ENCODE peak calls at places on chromosomes 16 and 17, in eight cellular contexts. One of them, this sample, is unnamed.

GRCh38 chr17:17993852-17994251 is 21.2 kb downstream of the DRC3 start:
- DNase-seq in uterus: no peak
- DNase-seq in CD8-positive, alpha-beta T cell: no peak
- DNase-seq in retinal pigment epithelial cell: no peak
- DNase-seq in astrocyte of the spinal cord: no peak
- DNase-seq in tibial nerve: no peak
- DNase-seq in cardiac muscle cell: no peak
- DNase-seq in kidney epithelial cell: no peak
- DNase-seq in this sample: no peak

GRCh38 chr17:81057079-81057730 is 22.3 kb downstream of the BAIAP2 start:
- DNase-seq in uterus: peak; percentile 75
- DNase-seq in CD8-positive, alpha-beta T cell: no peak
- DNase-seq in retinal pigment epithelial cell: peak; percentile 93
- DNase-seq in astrocyte of the spinal cord: peak; percentile 38
- DNase-seq in tibial nerve: peak; percentile 76
- DNase-seq in cardiac muscle cell: peak; percentile 61
- DNase-seq in kidney epithelial cell: no peak
- DNase-seq in this sample: peak; percentile 51

GRCh38 chr17:46273541-46274236 is 21.2 kb upstream of the LRRC37A start:
- DNase-seq in uterus: no peak
- DNase-seq in CD8-positive, alpha-beta T cell: no peak
- DNase-seq in retinal pigment epithelial cell: no peak
- DNase-seq in astrocyte of the spinal cord: no peak
- DNase-seq in tibial nerve: no peak
- DNase-seq in cardiac muscle cell: no peak
- DNase-seq in kidney epithelial cell: no peak
- DNase-seq in this sample: no peak

GRCh38 chr17:49104511-49105074 is 28.0 kb upstream of the B4GALNT2 start:
- DNase-seq in uterus: no peak
- DNase-seq in CD8-positive, alpha-beta T cell: no peak
- DNase-seq in retinal pigment epithelial cell: no peak
- DNase-seq in astrocyte of the spinal cord: no peak
- DNase-seq in tibial nerve: no peak
- DNase-seq in cardiac muscle cell: no peak
- DNase-seq in kidney epithelial cell: no peak
- DNase-seq in this sample: peak; percentile 55

GRCh38 chr16:57446530-57447141 is 549 bp downstream of the CIAPIN1 start:
- DNase-seq in uterus: peak; percentile 31
- DNase-seq in CD8-positive, alpha-beta T cell: no peak
- DNase-seq in retinal pigment epithelial cell: no peak
- DNase-seq in astrocyte of the spinal cord: peak; percentile 23
- DNase-seq in tibial nerve: no peak
- DNase-seq in cardiac muscle cell: no peak
- DNase-seq in kidney epithelial cell: no peak
- DNase-seq in this sample: peak; percentile 41

GRCh38 chr16:52584354-52584840 is 37.5 kb upstream of the TOX3 start:
- DNase-seq in uterus: no peak
- DNase-seq in CD8-positive, alpha-beta T cell: no peak
- DNase-seq in retinal pigment epithelial cell: no peak
- DNase-seq in astrocyte of the spinal cord: no peak
- DNase-seq in tibial nerve: no peak
- DNase-seq in cardiac muscle cell: no peak
- DNase-seq in kidney epithelial cell: no peak
- DNase-seq in this sample: no peak

GRCh38 chr17:9401434-9401833 is 174.2 kb downstream of the STX8 start:
- DNase-seq in uterus: no peak
- DNase-seq in CD8-positive, alpha-beta T cell: no peak
- DNase-seq in retinal pigment epithelial cell: peak; percentile 15
- DNase-seq in astrocyte of the spinal cord: peak; percentile 69
- DNase-seq in tibial nerve: no peak
- DNase-seq in cardiac muscle cell: peak; percentile 71
- DNase-seq in kidney epithelial cell: peak; percentile 56
- DNase-seq in this sample: peak; percentile 45

GRCh38 chr16:22424161-22424937 is 49.9 kb upstream of the CDR2 start:
- DNase-seq in uterus: peak; percentile 39
- DNase-seq in CD8-positive, alpha-beta T cell: no peak
- DNase-seq in retinal pigment epithelial cell: no peak
- DNase-seq in astrocyte of the spinal cord: no peak
- DNase-seq in tibial nerve: peak; percentile 20
- DNase-seq in cardiac muscle cell: no peak
- DNase-seq in kidney epithelial cell: no peak
- DNase-seq in this sample: peak; percentile 12

GRCh38 chr17:73308017-73308823 is 3.6 kb downstream of the CDC42EP4 start:
- DNase-seq in uterus: peak; percentile 96
- DNase-seq in CD8-positive, alpha-beta T cell: no peak
- DNase-seq in retinal pigment epithelial cell: peak; percentile 86
- DNase-seq in astrocyte of the spinal cord: peak; percentile 76
- DNase-seq in tibial nerve: peak; percentile 56
- DNase-seq in cardiac muscle cell: peak; percentile 27
- DNase-seq in kidney epithelial cell: peak; percentile 51
- DNase-seq in this sample: peak; percentile 97

GRCh38 chr16:23319861-23320615 is 17.9 kb downstream of the SCNN1B start:
- DNase-seq in uterus: no peak
- DNase-seq in CD8-positive, alpha-beta T cell: no peak
- DNase-seq in retinal pigment epithelial cell: no peak
- DNase-seq in astrocyte of the spinal cord: no peak
- DNase-seq in tibial nerve: no peak
- DNase-seq in cardiac muscle cell: no peak
- DNase-seq in kidney epithelial cell: no peak
- DNase-seq in this sample: no peak

GRCh38 chr16:9079430-9079812 is 12.0 kb upstream of the HAPSTR1 start:
- DNase-seq in uterus: no peak
- DNase-seq in CD8-positive, alpha-beta T cell: no peak
- DNase-seq in retinal pigment epithelial cell: no peak
- DNase-seq in astrocyte of the spinal cord: no peak
- DNase-seq in tibial nerve: no peak
- DNase-seq in cardiac muscle cell: no peak
- DNase-seq in kidney epithelial cell: no peak
- DNase-seq in this sample: no peak

GRCh38 chr17:40598928-40599627 is 33.8 kb upstream of the CCR7 start:
- DNase-seq in uterus: peak; percentile 58
- DNase-seq in CD8-positive, alpha-beta T cell: peak; percentile 48
- DNase-seq in retinal pigment epithelial cell: no peak
- DNase-seq in astrocyte of the spinal cord: peak; percentile 25
- DNase-seq in tibial nerve: peak; percentile 47
- DNase-seq in cardiac muscle cell: no peak
- DNase-seq in kidney epithelial cell: no peak
- DNase-seq in this sample: peak; percentile 87

GRCh38 chr17:73952498-73953205 is 250.8 kb upstream of the RPL38 start:
- DNase-seq in uterus: no peak
- DNase-seq in CD8-positive, alpha-beta T cell: peak; percentile 11
- DNase-seq in retinal pigment epithelial cell: no peak
- DNase-seq in astrocyte of the spinal cord: no peak
- DNase-seq in tibial nerve: no peak
- DNase-seq in cardiac muscle cell: peak; percentile 75
- DNase-seq in kidney epithelial cell: no peak
- DNase-seq in this sample: no peak

GRCh38 chr17:81365148-81365600 is 30.1 kb upstream of the BAHCC1 start:
- DNase-seq in uterus: peak; percentile 70
- DNase-seq in CD8-positive, alpha-beta T cell: no peak
- DNase-seq in retinal pigment epithelial cell: peak; percentile 89
- DNase-seq in astrocyte of the spinal cord: peak; percentile 79
- DNase-seq in tibial nerve: no peak
- DNase-seq in cardiac muscle cell: peak; percentile 81
- DNase-seq in kidney epithelial cell: no peak
- DNase-seq in this sample: peak; percentile 69

GRCh38 chr17:71176315-71176714 is 944.5 kb upstream of the SOX9 start:
- DNase-seq in uterus: no peak
- DNase-seq in CD8-positive, alpha-beta T cell: no peak
- DNase-seq in retinal pigment epithelial cell: peak; percentile 76
- DNase-seq in astrocyte of the spinal cord: no peak
- DNase-seq in tibial nerve: no peak
- DNase-seq in cardiac muscle cell: no peak
- DNase-seq in kidney epithelial cell: no peak
- DNase-seq in this sample: no peak

GRCh38 chr16:68902376-68903345 is 59.3 kb downstream of the TANGO6 start:
- DNase-seq in uterus: no peak
- DNase-seq in CD8-positive, alpha-beta T cell: no peak
- DNase-seq in retinal pigment epithelial cell: peak; percentile 28
- DNase-seq in astrocyte of the spinal cord: peak; percentile 69
- DNase-seq in tibial nerve: no peak
- DNase-seq in cardiac muscle cell: peak; percentile 79
- DNase-seq in kidney epithelial cell: peak; percentile 12
- DNase-seq in this sample: peak; percentile 72

GRCh38 chr17:47957591-47958490 is at the start of gene PRR15L:
- DNase-seq in uterus: no peak
- DNase-seq in CD8-positive, alpha-beta T cell: no peak
- DNase-seq in retinal pigment epithelial cell: no peak
- DNase-seq in astrocyte of the spinal cord: no peak
- DNase-seq in tibial nerve: no peak
- DNase-seq in cardiac muscle cell: no peak
- DNase-seq in kidney epithelial cell: no peak
- DNase-seq in this sample: no peak

GRCh38 chr16:180101-180920 is at the start of gene HBQ1:
- DNase-seq in uterus: no peak
- DNase-seq in CD8-positive, alpha-beta T cell: peak; percentile 23
- DNase-seq in retinal pigment epithelial cell: no peak
- DNase-seq in astrocyte of the spinal cord: peak; percentile 11
- DNase-seq in tibial nerve: no peak
- DNase-seq in cardiac muscle cell: peak; percentile 82
- DNase-seq in kidney epithelial cell: no peak
- DNase-seq in this sample: peak; percentile 29

GRCh38 chr16:88700636-88701482 is 5.3 kb downstream of the RNF166 start:
- DNase-seq in uterus: peak; percentile 81
- DNase-seq in CD8-positive, alpha-beta T cell: peak; percentile 93
- DNase-seq in retinal pigment epithelial cell: peak; percentile 39
- DNase-seq in astrocyte of the spinal cord: peak; percentile 91
- DNase-seq in tibial nerve: peak; percentile 74
- DNase-seq in cardiac muscle cell: no peak
- DNase-seq in kidney epithelial cell: peak; percentile 56
- DNase-seq in this sample: peak; percentile 89
- H3K4me3 ChIP-seq in uterus: no peak overlapping the region
- H3K4me3 ChIP-seq in CD8-positive, alpha-beta T cell: peak overlapping the region; percentile 95
- H3K4me3 ChIP-seq in retinal pigment epithelial cell: no peak overlapping the region
- H3K4me3 ChIP-seq in astrocyte of the spinal cord: no peak overlapping the region
- H3K4me3 ChIP-seq in tibial nerve: peak overlapping the region; percentile 18
- H3K4me3 ChIP-seq in cardiac muscle cell: no peak overlapping the region
- H3K4me3 ChIP-seq in kidney epithelial cell: no peak overlapping the region
- H3K4me3 ChIP-seq in this sample: no peak overlapping the region

GRCh38 chr17:77892469-77893143 is 65.9 kb upstream of the TNRC6C start:
- DNase-seq in uterus: no peak
- DNase-seq in CD8-positive, alpha-beta T cell: no peak
- DNase-seq in retinal pigment epithelial cell: no peak
- DNase-seq in astrocyte of the spinal cord: no peak
- DNase-seq in tibial nerve: no peak
- DNase-seq in cardiac muscle cell: peak; percentile 61
- DNase-seq in kidney epithelial cell: no peak
- DNase-seq in this sample: no peak
- TF ChIP-seq CTCF in uterus: no peak
- TF ChIP-seq CTCF in CD8-positive, alpha-beta T cell: no peak
- TF ChIP-seq CTCF in retinal pigment epithelial cell: peak; percentile 50
- TF ChIP-seq CTCF in astrocyte of the spinal cord: peak; percentile 38
- TF ChIP-seq CTCF in tibial nerve: no peak
- TF ChIP-seq CTCF in cardiac muscle cell: peak; percentile 41
- TF ChIP-seq CTCF in kidney epithelial cell: no peak
- TF ChIP-seq CTCF in this sample: peak; percentile 13

GRCh38 chr16:83125999-83126568 is 499.3 kb downstream of the CDH13 start:
- DNase-seq in uterus: no peak
- DNase-seq in CD8-positive, alpha-beta T cell: no peak
- DNase-seq in retinal pigment epithelial cell: no peak
- DNase-seq in astrocyte of the spinal cord: no peak
- DNase-seq in tibial nerve: no peak
- DNase-seq in cardiac muscle cell: no peak
- DNase-seq in kidney epithelial cell: no peak
- DNase-seq in this sample: no peak
- H3K4me3 ChIP-seq in uterus: no peak overlapping the region
- H3K4me3 ChIP-seq in CD8-positive, alpha-beta T cell: no peak overlapping the region
- H3K4me3 ChIP-seq in retinal pigment epithelial cell: no peak overlapping the region
- H3K4me3 ChIP-seq in astrocyte of the spinal cord: no peak overlapping the region
- H3K4me3 ChIP-seq in tibial nerve: no peak overlapping the region
- H3K4me3 ChIP-seq in cardiac muscle cell: no peak overlapping the region
- H3K4me3 ChIP-seq in kidney epithelial cell: no peak overlapping the region
- H3K4me3 ChIP-seq in this sample: no peak overlapping the region

GRCh38 chr17:13003454-13003851 is 14.4 kb downstream of the ELAC2 start:
- DNase-seq in uterus: no peak
- DNase-seq in CD8-positive, alpha-beta T cell: no peak
- DNase-seq in retinal pigment epithelial cell: no peak
- DNase-seq in astrocyte of the spinal cord: no peak
- DNase-seq in tibial nerve: no peak
- DNase-seq in cardiac muscle cell: no peak
- DNase-seq in kidney epithelial cell: no peak
- DNase-seq in this sample: no peak
- TF ChIP-seq CTCF in uterus: no peak
- TF ChIP-seq CTCF in CD8-positive, alpha-beta T cell: no peak
- TF ChIP-seq CTCF in retinal pigment epithelial cell: no peak
- TF ChIP-seq CTCF in astrocyte of the spinal cord: no peak
- TF ChIP-seq CTCF in tibial nerve: no peak
- TF ChIP-seq CTCF in cardiac muscle cell: no peak
- TF ChIP-seq CTCF in kidney epithelial cell: no peak
- TF ChIP-seq CTCF in this sample: no peak

GRCh38 chr16:84367750-84368320 is 503 bp upstream of the ATP2C2 start:
- DNase-seq in uterus: no peak
- DNase-seq in CD8-positive, alpha-beta T cell: no peak
- DNase-seq in retinal pigment epithelial cell: no peak
- DNase-seq in astrocyte of the spinal cord: no peak
- DNase-seq in tibial nerve: no peak
- DNase-seq in cardiac muscle cell: no peak
- DNase-seq in kidney epithelial cell: no peak
- DNase-seq in this sample: no peak
- H3K4me3 ChIP-seq in uterus: no peak overlapping the region
- H3K4me3 ChIP-seq in CD8-positive, alpha-beta T cell: no peak overlapping the region
- H3K4me3 ChIP-seq in retinal pigment epithelial cell: no peak overlapping the region
- H3K4me3 ChIP-seq in astrocyte of the spinal cord: no peak overlapping the region
- H3K4me3 ChIP-seq in tibial nerve: peak overlapping the region; percentile 28
- H3K4me3 ChIP-seq in cardiac muscle cell: peak overlapping the region; percentile 22
- H3K4me3 ChIP-seq in kidney epithelial cell: no peak overlapping the region
- H3K4me3 ChIP-seq in this sample: no peak overlapping the region